ENCODE peak calls at places on chromosomes 7 and 10, in four cellular contexts. S is PC-3, J is hepatocyte, Z is MM.1S. N is an unnamed sample. For H3K27me3 and H3K9me2, the result is how much of the 10 kb centered on the place peaks cover.

GRCh38 chr10:52443419-52444388 is 129.6 kb downstream of the DKK1 start:
- DNase-seq in S (peak), Z (no peak), J (no peak), N (peak)

GRCh38 chr10:49183596-49184542 is 4.3 kb downstream of the TMEM273 start:
- DNase-seq in Z (no peak), S (no peak), J (no peak), N (no peak)

GRCh38 chr10:131200856-131201470 is 110.6 kb downstream of the TCERG1L start:
- DNase-seq in S (no peak), J (no peak), Z (no peak), N (no peak)

GRCh38 chr7:4774804-4775280 is 581 bp upstream of the AP5Z1 start:
- DNase-seq in J (peak), S (peak), Z (no peak), N (peak)

GRCh38 chr7:135659159-135659837 is 3.0 kb upstream of the STMP1 start:
- DNase-seq in J (no peak), S (no peak), Z (no peak), N (no peak)

GRCh38 chr10:114879541-114880158 is 58.1 kb downstream of the FHIP2A start:
- DNase-seq in J (peak), S (peak), Z (peak), N (peak)

GRCh38 chr10:125027889-125028288 is 86.0 kb downstream of the ZRANB1 start:
- DNase-seq in J (no peak), Z (no peak), S (no peak), N (no peak)

GRCh38 chr7:100888529-100888987 is 957 bp downstream of the UFSP1 start:
- DNase-seq in J (no peak), Z (no peak), S (no peak), N (peak)

GRCh38 chr7:96088579-96088978 is 233.3 kb downstream of the SLC25A13 start:
- DNase-seq in J (no peak), Z (no peak), S (peak), N (no peak)

GRCh38 chr10:45596556-45596955 is 76.0 kb downstream of the ZFAND4 start:
- DNase-seq in Z (no peak), S (no peak), J (no peak), N (no peak)

GRCh38 chr7:137940656-137941518 is 61.0 kb downstream of the CREB3L2 start:
- DNase-seq in Z (no peak), J (peak), S (no peak), N (no peak)

GRCh38 chr10:46048152-46048551 is 2.1 kb upstream of the MSMB start:
- DNase-seq in J (no peak), S (peak), Z (no peak), N (no peak)

GRCh38 chr10:33005322-33006282 is 47.6 kb upstream of the ITGB1 start:
- DNase-seq in S (peak), J (peak), Z (no peak), N (peak)

GRCh38 chr7:45196374-45196773 is 38.8 kb downstream of the RAMP3 start:
- DNase-seq in J (no peak), Z (no peak), S (no peak), N (no peak)

GRCh38 chr7:142626420-142627035 is 122.7 kb upstream of the PRSS1 start:
- DNase-seq in Z (peak), J (peak), S (peak), N (peak)

GRCh38 chr10:50471583-50471975 is 152.2 kb downstream of the SGMS1 start:
- DNase-seq in J (no peak), S (peak), Z (no peak), N (no peak)

GRCh38 chr7:39621261-39621660 is 2.1 kb upstream of the RALA start:
- DNase-seq in J (no peak), S (peak), Z (no peak), N (peak)

GRCh38 chr7:108234281-108234680 is 104.1 kb upstream of the LAMB4 start:
- DNase-seq in Z (no peak), S (no peak), J (no peak), N (peak)

GRCh38 chr10:13470270-13470669 is 58.5 kb downstream of the BEND7 start:
- DNase-seq in J (no peak), Z (no peak), S (no peak), N (no peak)

GRCh38 chr7:158355456-158356065 is 232.1 kb downstream of the PTPRN2 start:
- DNase-seq in J (no peak), S (peak), Z (no peak), N (peak)

GRCh38 chr10:588246-589165 is 101.0 kb downstream of the DIP2C start:
- DNase-seq in S (no peak), J (no peak), Z (peak), N (peak)

GRCh38 chr7:41834805-41835694 is 132.2 kb upstream of the INHBA start:
- DNase-seq in S (no peak), J (no peak), Z (no peak), N (peak)

GRCh38 chr7:36092221-36092771 is 60.8 kb upstream of the EEPD1 start:
- DNase-seq in Z (no peak), S (no peak), J (peak), N (no peak)

GRCh38 chr7:6106140-6106904 is 75.1 kb downstream of the ANKRD61 start:
- DNase-seq in S (peak), Z (peak), J (no peak), N (peak)

GRCh38 chr10:17335065-17335464 is 107.0 kb downstream of the VIM start:
- DNase-seq in J (no peak), Z (no peak), S (peak), N (peak)

GRCh38 chr10:124408357-124408756 is 10.4 kb downstream of the OAT start:
- DNase-seq in J (no peak), Z (no peak), S (no peak), N (no peak)

GRCh38 chr10:119299531-119299930 is 92.2 kb downstream of the GRK5 start:
- DNase-seq in J (no peak), Z (peak), S (no peak), N (no peak)

GRCh38 chr7:39969431-39969830 is 19.4 kb downstream of the CDK13 start:
- DNase-seq in J (no peak), Z (no peak), S (no peak), N (peak)

GRCh38 chr10:38010150-38010903 is at the start of gene ZNF33A:
- DNase-seq in J (peak), Z (peak), S (peak), N (peak)

GRCh38 chr10:74238031-74238431 is 87.0 kb downstream of the ADK start:
- DNase-seq in Z (no peak), S (no peak), J (no peak), N (no peak)

GRCh38 chr10:6918305-6918704 is 338.2 kb upstream of the PRKCQ start:
- DNase-seq in J (no peak), S (no peak), Z (peak), N (peak)

GRCh38 chr7:158695726-158696452 is 8.7 kb downstream of the NCAPG2 start:
- DNase-seq in J (peak), S (peak), Z (no peak), N (peak)

GRCh38 chr10:132036153-132036886 is 29.4 kb upstream of the JAKMIP3 start:
- DNase-seq in S (no peak), Z (no peak), J (peak), N (peak)

GRCh38 chr7:24139996-24140395 is 144.0 kb upstream of the NPY start:
- DNase-seq in Z (no peak), J (no peak), S (no peak), N (no peak)

GRCh38 chr7:28686418-28686800 is 271.7 kb downstream of the TRIL start:
- DNase-seq in Z (no peak), S (peak), J (peak), N (peak)

GRCh38 chr10:49632406-49633317 is 18.8 kb downstream of the CHAT start:
- DNase-seq in J (no peak), Z (no peak), S (peak), N (peak)

GRCh38 chr7:102860351-102860811 is 52.4 kb upstream of the LRRC17 start:
- DNase-seq in Z (no peak), S (peak), J (peak), N (peak)

GRCh38 chr10:133332936-133333699 is 3.6 kb downstream of the CALY start:
- DNase-seq in Z (no peak), J (no peak), S (no peak), N (no peak)

GRCh38 chr10:100725869-100726426 is 19.4 kb upstream of the PAX2 start:
- DNase-seq in S (no peak), J (no peak), Z (no peak), N (no peak)

GRCh38 chr10:100725041-100725440 is 20.3 kb upstream of the PAX2 start:
- DNase-seq in S (no peak), J (no peak), Z (no peak), N (peak)

GRCh38 chr10:100723180-100723579 is 22.2 kb upstream of the PAX2 start:
- DNase-seq in Z (no peak), J (no peak), S (no peak), N (no peak)

GRCh38 chr10:100724531-100725027 is 20.8 kb upstream of the PAX2 start:
- DNase-seq in J (no peak), Z (no peak), S (no peak), N (no peak)

DNA sequence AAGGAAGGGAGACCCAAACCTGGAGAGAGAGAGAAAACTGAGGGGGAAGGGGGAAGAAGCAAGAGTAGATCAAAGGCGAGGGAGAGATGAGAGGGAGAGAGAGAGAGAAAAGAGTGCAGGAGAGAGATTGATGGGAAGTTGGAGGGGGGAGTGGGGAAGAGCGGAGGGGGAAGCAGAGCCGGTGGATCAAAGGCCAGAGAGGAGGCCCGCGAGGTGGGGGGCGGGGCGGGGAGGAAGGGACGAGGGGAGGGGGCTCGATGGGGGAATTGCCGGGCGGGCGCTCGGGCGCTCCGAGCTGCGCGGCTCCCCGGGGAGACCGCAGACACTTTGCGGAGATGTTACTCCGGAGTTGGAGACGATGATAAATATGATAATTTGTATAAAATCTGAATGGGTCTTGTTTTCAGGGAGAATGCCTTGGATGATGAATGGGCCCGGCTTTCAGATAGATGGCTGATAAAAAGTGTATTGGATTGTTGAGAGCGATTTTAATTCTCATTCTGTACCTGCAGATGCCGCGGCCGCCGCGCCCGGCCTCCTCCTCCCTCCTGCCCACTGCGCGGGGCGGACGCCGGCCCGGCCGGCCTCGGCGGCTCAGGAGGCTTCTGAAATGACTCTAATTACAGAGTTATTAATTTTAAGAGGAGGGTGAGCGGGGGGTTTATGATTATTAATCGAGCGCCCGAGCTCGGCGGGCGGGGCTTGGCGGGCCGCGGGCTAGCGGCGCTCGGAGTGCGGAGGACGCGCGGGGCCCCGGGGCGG is 21.4 kb upstream of the PAX2 start:
- DNase-seq in Z (no peak), J (no peak), S (no peak), N (no peak)
- TF ChIP-seq EZH2 in Z (no peak), J (peak), S (peak), N (peak)

GRCh38 chr7:150820148-150820547 is 19.6 kb downstream of the TMEM176A start:
- DNase-seq in S (no peak), J (no peak), Z (no peak), N (no peak)
- H3K27me3 ChIP-seq in S (half or more), J (under half), Z (under half), N (under half)

GRCh38 chr7:131898418-131898817 is 342.0 kb upstream of the PODXL start:
- DNase-seq in Z (no peak), J (no peak), S (peak), N (peak)
- H3K9me2 ChIP-seq in Z (under half), J (under half), S (under half), N (under half)

DNA sequence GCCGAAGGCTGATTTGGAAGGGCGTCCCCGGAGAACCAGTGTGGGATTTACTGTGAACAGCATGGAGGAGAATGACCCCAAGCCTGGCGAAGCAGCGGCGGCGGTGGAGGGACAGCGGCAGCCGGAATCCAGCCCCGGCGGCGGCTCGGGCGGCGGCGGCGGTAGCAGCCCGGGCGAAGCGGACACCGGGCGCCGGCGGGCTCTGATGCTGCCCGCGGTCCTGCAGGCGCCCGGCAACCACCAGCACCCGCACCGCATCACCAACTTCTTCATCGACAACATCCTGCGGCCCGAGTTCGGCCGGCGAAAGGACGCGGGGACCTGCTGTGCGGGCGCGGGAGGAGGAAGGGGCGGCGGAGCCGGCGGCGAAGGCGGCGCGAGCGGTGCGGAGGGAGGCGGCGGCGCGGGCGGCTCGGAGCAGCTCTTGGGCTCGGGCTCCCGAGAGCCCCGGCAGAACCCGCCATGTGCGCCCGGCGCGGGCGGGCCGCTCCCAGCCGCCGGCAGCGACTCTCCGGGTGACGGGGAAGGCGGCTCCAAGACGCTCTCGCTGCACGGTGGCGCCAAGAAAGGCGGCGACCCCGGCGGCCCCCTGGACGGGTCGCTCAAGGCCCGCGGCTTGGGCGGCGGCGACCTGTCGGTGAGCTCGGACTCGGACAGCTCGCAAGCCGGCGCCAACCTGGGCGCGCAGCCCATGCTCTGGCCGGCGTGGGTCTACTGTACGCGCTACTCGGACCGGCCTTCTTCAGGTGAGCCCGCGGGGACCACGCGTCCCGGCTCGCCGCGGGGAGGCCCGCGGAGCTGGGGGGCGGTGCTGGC is 596 bp downstream of the EN2 start:
- DNase-seq in S (no peak), J (no peak), Z (no peak), N (peak)
- TF ChIP-seq EZH2 in S (no peak), J (peak), Z (no peak), N (peak)

DNA sequence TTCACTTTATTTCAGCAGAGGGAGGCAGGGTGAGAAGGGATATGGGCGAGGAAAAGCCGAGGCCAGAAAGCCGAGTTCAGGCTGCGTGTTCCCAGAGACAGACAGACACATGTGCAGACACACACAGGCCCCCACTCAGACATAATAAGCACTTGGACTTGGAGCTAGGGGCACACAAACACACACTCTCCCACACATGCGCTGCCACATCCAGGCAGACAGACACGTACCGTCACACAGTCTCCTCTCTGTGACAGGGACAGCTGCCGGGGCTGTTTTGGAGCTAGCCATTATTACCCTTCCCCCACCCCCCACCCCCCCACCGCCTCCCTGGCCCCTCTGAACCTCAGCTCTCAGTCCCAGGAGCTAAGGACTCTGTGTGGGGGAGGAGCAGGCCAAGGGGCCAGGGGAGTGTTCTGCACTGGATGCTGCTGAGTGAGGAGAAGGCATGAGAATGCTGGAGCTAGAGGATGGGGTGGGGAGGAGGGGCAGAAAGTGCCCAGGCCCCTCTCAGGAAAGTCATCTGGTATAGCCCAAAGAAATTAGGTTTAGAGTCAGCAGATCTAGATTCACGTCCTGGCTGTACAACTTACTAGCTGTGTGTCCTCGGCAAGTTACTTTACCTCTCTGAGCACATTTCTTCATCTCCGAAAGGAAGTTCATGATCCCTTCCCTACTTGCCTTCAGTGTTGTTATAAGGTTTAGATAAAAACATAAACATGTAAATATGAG is 6.3 kb downstream of the PITX3 start:
- DNase-seq in J (no peak), Z (no peak), S (no peak), N (no peak)
- H3K27me3 ChIP-seq in J (half or more), Z (under half), S (under half), N (under half)

DNA sequence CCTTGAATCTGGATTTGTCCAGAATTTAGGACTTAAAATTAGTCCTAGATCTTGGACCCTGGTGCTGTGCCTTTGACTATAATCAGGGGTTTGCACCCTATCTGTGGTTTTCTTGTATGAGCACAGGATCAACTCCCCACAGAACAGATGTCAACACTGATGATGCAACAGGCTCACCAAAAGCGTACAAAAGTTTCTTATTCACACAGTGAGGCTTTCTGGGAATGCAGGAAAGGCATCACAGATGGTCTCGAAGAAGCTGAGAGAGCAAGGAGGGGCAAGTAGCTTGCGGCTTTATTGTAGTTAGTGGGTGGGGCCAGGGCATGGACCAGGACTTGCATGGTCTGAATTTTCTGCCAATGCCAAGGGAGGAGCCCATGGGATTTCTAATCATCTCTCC is 46.2 kb downstream of the SEC61G start:
- DNase-seq in J (no peak), S (no peak), Z (no peak), N (no peak)
- H3K9me2 ChIP-seq in J (under half), S (under half), Z (under half), N (under half)

GRCh38 chr10:101224060-101224909 is 5.0 kb downstream of the LBX1 start:
- DNase-seq in J (no peak), Z (no peak), S (no peak), N (no peak)
- TF ChIP-seq EZH2 in J (peak), Z (no peak), S (no peak), N (no peak)

DNA sequence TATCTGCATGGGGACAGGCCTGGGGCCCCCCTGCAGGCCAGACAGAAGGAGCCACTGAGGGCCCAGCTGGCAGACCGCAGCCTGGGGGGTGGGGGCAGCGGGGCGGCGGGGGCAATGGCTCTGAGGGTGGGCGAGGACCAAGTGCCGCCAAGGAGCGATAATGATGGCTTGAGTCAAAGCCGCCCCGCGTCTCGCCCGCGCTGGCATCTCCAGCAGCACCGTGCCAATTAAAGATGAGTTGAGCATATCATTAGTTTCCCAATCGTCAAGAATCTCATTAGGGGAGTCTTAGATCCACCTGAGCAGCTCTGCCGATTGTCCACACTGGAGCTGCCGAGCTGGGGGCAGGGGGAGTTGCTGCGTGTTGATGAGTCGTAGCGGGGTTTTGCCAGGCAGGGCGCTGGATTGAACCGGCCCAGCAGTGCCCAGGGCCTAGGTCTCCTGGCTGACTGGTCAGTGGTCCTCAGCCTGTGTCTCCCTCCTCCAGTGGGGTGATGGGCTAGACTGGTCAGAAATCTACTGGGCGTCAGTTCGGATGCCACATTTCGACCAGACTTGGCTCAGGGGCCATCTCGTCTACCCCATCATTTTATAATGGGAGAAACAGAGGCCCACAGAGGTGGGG is 41.0 kb upstream of the PSMG3 start:
- DNase-seq in S (no peak), Z (no peak), J (no peak), N (no peak)
- H3K27me3 ChIP-seq in S (under half), Z (half or more), J (under half), N (under half)